ENCODE peak calls at places on chromosomes 7 and 10, in five cellular contexts. One of them, this sample, is unnamed.

GRCh38 chr10:98446121-98446655 is 547 bp downstream of the HPS1 start:
- DNase-seq in effector CD8-positive, alpha-beta T cell: no peak
- DNase-seq in DND-41: no peak
- DNase-seq in endothelial cell: peak
- DNase-seq in LNCaP clone FGC: no peak
- DNase-seq in this sample: no peak

GRCh38 chr7:151007469-151007898 is 16.7 kb downstream of the NOS3 start:
- DNase-seq in DND-41: no peak
- DNase-seq in effector CD8-positive, alpha-beta T cell: no peak
- DNase-seq in endothelial cell: no peak
- DNase-seq in LNCaP clone FGC: no peak
- DNase-seq in this sample: no peak

GRCh38 chr10:77832243-77832642 is 94.3 kb downstream of the DLG5 start:
- DNase-seq in DND-41: no peak
- DNase-seq in effector CD8-positive, alpha-beta T cell: no peak
- DNase-seq in endothelial cell: no peak
- DNase-seq in LNCaP clone FGC: no peak
- DNase-seq in this sample: no peak

GRCh38 chr7:150955519-150956394 is 22.4 kb downstream of the KCNH2 start:
- DNase-seq in LNCaP clone FGC: no peak
- DNase-seq in effector CD8-positive, alpha-beta T cell: no peak
- DNase-seq in DND-41: no peak
- DNase-seq in endothelial cell: no peak
- DNase-seq in this sample: no peak

GRCh38 chr10:92264249-92264648 is 26.6 kb downstream of the CPEB3 start:
- DNase-seq in LNCaP clone FGC: no peak
- DNase-seq in DND-41: no peak
- DNase-seq in effector CD8-positive, alpha-beta T cell: no peak
- DNase-seq in endothelial cell: no peak
- DNase-seq in this sample: no peak

GRCh38 chr7:21364838-21365267 is 63.0 kb upstream of the SP4 start:
- DNase-seq in DND-41: no peak
- DNase-seq in LNCaP clone FGC: no peak
- DNase-seq in effector CD8-positive, alpha-beta T cell: no peak
- DNase-seq in endothelial cell: no peak
- DNase-seq in this sample: no peak

GRCh38 chr10:90913774-90914420 is 7.0 kb downstream of the ANKRD1 start:
- DNase-seq in effector CD8-positive, alpha-beta T cell: no peak
- DNase-seq in endothelial cell: no peak
- DNase-seq in LNCaP clone FGC: no peak
- DNase-seq in DND-41: no peak
- DNase-seq in this sample: no peak

GRCh38 chr10:120371856-120372255 is 85.2 kb upstream of the PLPP4 start:
- DNase-seq in effector CD8-positive, alpha-beta T cell: no peak
- DNase-seq in LNCaP clone FGC: no peak
- DNase-seq in endothelial cell: no peak
- DNase-seq in DND-41: no peak
- DNase-seq in this sample: no peak

GRCh38 chr10:70509376-70509775 is 30.8 kb downstream of the PALD1 start:
- DNase-seq in DND-41: no peak
- DNase-seq in endothelial cell: no peak
- DNase-seq in effector CD8-positive, alpha-beta T cell: no peak
- DNase-seq in LNCaP clone FGC: no peak
- DNase-seq in this sample: no peak

GRCh38 chr7:79282051-79282694 is 171.3 kb downstream of the MAGI2 start:
- DNase-seq in endothelial cell: no peak
- DNase-seq in LNCaP clone FGC: no peak
- DNase-seq in effector CD8-positive, alpha-beta T cell: no peak
- DNase-seq in DND-41: no peak
- DNase-seq in this sample: peak

GRCh38 chr10:11713963-11714362 is 28.2 kb upstream of the ECHDC3 start:
- DNase-seq in endothelial cell: no peak
- DNase-seq in LNCaP clone FGC: no peak
- DNase-seq in DND-41: no peak
- DNase-seq in effector CD8-positive, alpha-beta T cell: no peak
- DNase-seq in this sample: no peak

GRCh38 chr7:144384071-144384470 is 19.4 kb downstream of the NOBOX start:
- DNase-seq in DND-41: no peak
- DNase-seq in LNCaP clone FGC: no peak
- DNase-seq in effector CD8-positive, alpha-beta T cell: no peak
- DNase-seq in endothelial cell: no peak
- DNase-seq in this sample: no peak

GRCh38 chr7:139687980-139688632 is 89.7 kb downstream of the HIPK2 start:
- DNase-seq in DND-41: no peak
- DNase-seq in endothelial cell: no peak
- DNase-seq in effector CD8-positive, alpha-beta T cell: no peak
- DNase-seq in LNCaP clone FGC: no peak
- DNase-seq in this sample: no peak

GRCh38 chr7:114364151-114364550 is 50.5 kb upstream of the FOXP2 start:
- DNase-seq in effector CD8-positive, alpha-beta T cell: no peak
- DNase-seq in DND-41: no peak
- DNase-seq in LNCaP clone FGC: no peak
- DNase-seq in endothelial cell: no peak
- DNase-seq in this sample: no peak

GRCh38 chr10:118615888-118616287 is 20.4 kb upstream of the PRLHR start:
- DNase-seq in endothelial cell: no peak
- DNase-seq in effector CD8-positive, alpha-beta T cell: no peak
- DNase-seq in LNCaP clone FGC: no peak
- DNase-seq in DND-41: no peak
- DNase-seq in this sample: peak

GRCh38 chr7:1526271-1526754 is 4.2 kb upstream of the MAFK start:
- DNase-seq in endothelial cell: no peak
- DNase-seq in DND-41: no peak
- DNase-seq in effector CD8-positive, alpha-beta T cell: no peak
- DNase-seq in LNCaP clone FGC: no peak
- DNase-seq in this sample: no peak

GRCh38 chr7:112206238-112207105 is at the start of the genes DOCK4 and ZNF277:
- DNase-seq in LNCaP clone FGC: peak
- DNase-seq in DND-41: peak
- DNase-seq in endothelial cell: peak
- DNase-seq in effector CD8-positive, alpha-beta T cell: peak
- DNase-seq in this sample: peak

GRCh38 chr7:25949672-25950487 is 202.1 kb upstream of the NFE2L3 start:
- DNase-seq in LNCaP clone FGC: no peak
- DNase-seq in DND-41: no peak
- DNase-seq in endothelial cell: peak
- DNase-seq in effector CD8-positive, alpha-beta T cell: no peak
- DNase-seq in this sample: peak

GRCh38 chr10:35843524-35844171 is 201.6 kb upstream of the FZD8 start:
- DNase-seq in LNCaP clone FGC: no peak
- DNase-seq in endothelial cell: no peak
- DNase-seq in effector CD8-positive, alpha-beta T cell: no peak
- DNase-seq in DND-41: no peak
- DNase-seq in this sample: no peak

GRCh38 chr7:55095672-55096071 is 76.9 kb downstream of the EGFR start:
- DNase-seq in DND-41: no peak
- DNase-seq in effector CD8-positive, alpha-beta T cell: no peak
- DNase-seq in LNCaP clone FGC: no peak
- DNase-seq in endothelial cell: no peak
- DNase-seq in this sample: no peak

GRCh38 chr10:110214380-110214826 is 7.0 kb downstream of the MXI1 start:
- DNase-seq in DND-41: peak
- DNase-seq in endothelial cell: no peak
- DNase-seq in effector CD8-positive, alpha-beta T cell: no peak
- DNase-seq in LNCaP clone FGC: no peak
- DNase-seq in this sample: peak

GRCh38 chr7:33107136-33108066 is 1.8 kb downstream of the RP9 start:
- DNase-seq in DND-41: peak
- DNase-seq in LNCaP clone FGC: no peak
- DNase-seq in effector CD8-positive, alpha-beta T cell: no peak
- DNase-seq in endothelial cell: peak
- DNase-seq in this sample: peak

GRCh38 chr10:90148121-90148855 is 446.9 kb downstream of the KIF20B start:
- DNase-seq in LNCaP clone FGC: no peak
- DNase-seq in endothelial cell: peak
- DNase-seq in DND-41: no peak
- DNase-seq in effector CD8-positive, alpha-beta T cell: no peak
- DNase-seq in this sample: peak

GRCh38 chr7:128832880-128833147 is 2.6 kb downstream of the FLNC start:
- DNase-seq in LNCaP clone FGC: no peak
- DNase-seq in effector CD8-positive, alpha-beta T cell: no peak
- DNase-seq in endothelial cell: no peak
- DNase-seq in DND-41: no peak
- DNase-seq in this sample: no peak

GRCh38 chr7:117350027-117350426 is 27.2 kb upstream of the WNT2 start:
- DNase-seq in endothelial cell: no peak
- DNase-seq in LNCaP clone FGC: no peak
- DNase-seq in effector CD8-positive, alpha-beta T cell: no peak
- DNase-seq in DND-41: no peak
- DNase-seq in this sample: no peak

GRCh38 chr10:78937800-78938694 is 130.7 kb upstream of the ZMIZ1 start:
- DNase-seq in effector CD8-positive, alpha-beta T cell: no peak
- DNase-seq in LNCaP clone FGC: no peak
- DNase-seq in endothelial cell: peak
- DNase-seq in DND-41: no peak
- DNase-seq in this sample: no peak

GRCh38 chr7:100623951-100624824 is 11.8 kb downstream of the MOSPD3 start:
- DNase-seq in DND-41: no peak
- DNase-seq in effector CD8-positive, alpha-beta T cell: no peak
- DNase-seq in LNCaP clone FGC: no peak
- DNase-seq in endothelial cell: no peak
- DNase-seq in this sample: no peak

GRCh38 chr10:119120413-119120867 is 16.5 kb downstream of the DENND10 start:
- DNase-seq in DND-41: no peak
- DNase-seq in effector CD8-positive, alpha-beta T cell: no peak
- DNase-seq in endothelial cell: no peak
- DNase-seq in LNCaP clone FGC: no peak
- DNase-seq in this sample: no peak

GRCh38 chr10:103747193-103747865 is 108.0 kb downstream of the SH3PXD2A start:
- DNase-seq in endothelial cell: no peak
- DNase-seq in LNCaP clone FGC: no peak
- DNase-seq in effector CD8-positive, alpha-beta T cell: no peak
- DNase-seq in DND-41: no peak
- DNase-seq in this sample: no peak

GRCh38 chr10:86795353-86795752 is 38.9 kb downstream of the BMPR1A start:
- DNase-seq in endothelial cell: no peak
- DNase-seq in DND-41: no peak
- DNase-seq in effector CD8-positive, alpha-beta T cell: no peak
- DNase-seq in LNCaP clone FGC: no peak
- DNase-seq in this sample: no peak

GRCh38 chr7:98917331-98917730 is 39.0 kb downstream of the TRRAP start:
- DNase-seq in DND-41: no peak
- DNase-seq in effector CD8-positive, alpha-beta T cell: no peak
- DNase-seq in LNCaP clone FGC: no peak
- DNase-seq in endothelial cell: no peak
- DNase-seq in this sample: no peak

GRCh38 chr10:24408365-24408764 is 199.4 kb downstream of the KIAA1217 start:
- DNase-seq in effector CD8-positive, alpha-beta T cell: no peak
- DNase-seq in LNCaP clone FGC: peak
- DNase-seq in endothelial cell: no peak
- DNase-seq in DND-41: no peak
- DNase-seq in this sample: no peak

GRCh38 chr10:63217120-63217605 is 84.0 kb downstream of the NRBF2 start:
- DNase-seq in DND-41: peak
- DNase-seq in LNCaP clone FGC: no peak
- DNase-seq in endothelial cell: no peak
- DNase-seq in effector CD8-positive, alpha-beta T cell: no peak
- DNase-seq in this sample: peak

GRCh38 chr7:12685550-12685949 is 1.9 kb upstream of the ARL4A start:
- DNase-seq in endothelial cell: peak
- DNase-seq in LNCaP clone FGC: peak
- DNase-seq in DND-41: no peak
- DNase-seq in effector CD8-positive, alpha-beta T cell: peak
- DNase-seq in this sample: peak

GRCh38 chr10:35420827-35421552 is 84.7 kb downstream of the CCNY start:
- DNase-seq in endothelial cell: no peak
- DNase-seq in effector CD8-positive, alpha-beta T cell: no peak
- DNase-seq in DND-41: no peak
- DNase-seq in LNCaP clone FGC: peak
- DNase-seq in this sample: no peak

GRCh38 chr10:49837685-49838084 is 75.6 kb upstream of the OGDHL start:
- DNase-seq in LNCaP clone FGC: no peak
- DNase-seq in endothelial cell: no peak
- DNase-seq in effector CD8-positive, alpha-beta T cell: no peak
- DNase-seq in DND-41: no peak
- DNase-seq in this sample: no peak

GRCh38 chr7:157570531-157571200 is 233.9 kb downstream of the DNAJB6 start:
- DNase-seq in LNCaP clone FGC: no peak
- DNase-seq in effector CD8-positive, alpha-beta T cell: no peak
- DNase-seq in endothelial cell: no peak
- DNase-seq in DND-41: no peak
- DNase-seq in this sample: no peak

GRCh38 chr10:3534433-3534832 is 250.6 kb downstream of the KLF6 start:
- DNase-seq in effector CD8-positive, alpha-beta T cell: no peak
- DNase-seq in endothelial cell: no peak
- DNase-seq in LNCaP clone FGC: no peak
- DNase-seq in DND-41: no peak
- DNase-seq in this sample: no peak